ENCODE peak calls at places on chromosome 4, in six cellular contexts. One of them, this sample, is unnamed.

GRCh38 chr4:178306565-178306964 is 864.3 kb upstream of the AGA start:
- DNase-seq in thoracic aorta: no peak
- DNase-seq in KBM-7: no peak
- DNase-seq in activated CD8-positive, alpha-beta memory T cell treated with anti-CD3 and anti-CD28 coated beads for 48 hours: no peak
- DNase-seq in heart left ventricle: no peak
- DNase-seq in BE2C: peak; percentile 8
- DNase-seq in this sample: no peak

GRCh38 chr4:121822796-121823504 is 733 bp downstream of the CCNA2 start:
- DNase-seq in thoracic aorta: peak; percentile 2
- DNase-seq in KBM-7: peak; percentile 67
- DNase-seq in activated CD8-positive, alpha-beta memory T cell treated with anti-CD3 and anti-CD28 coated beads for 48 hours: peak; percentile 9
- DNase-seq in heart left ventricle: no peak
- DNase-seq in BE2C: peak; percentile 71
- DNase-seq in this sample: peak; percentile 43

GRCh38 chr4:53688186-53688790 is 97.0 kb upstream of the LNX1 start:
- DNase-seq in thoracic aorta: no peak
- DNase-seq in KBM-7: peak; percentile 47
- DNase-seq in activated CD8-positive, alpha-beta memory T cell treated with anti-CD3 and anti-CD28 coated beads for 48 hours: no peak
- DNase-seq in heart left ventricle: no peak
- DNase-seq in BE2C: no peak
- DNase-seq in this sample: no peak

GRCh38 chr4:38099908-38100407 is 139.8 kb downstream of the PTTG2 start:
- DNase-seq in thoracic aorta: no peak
- DNase-seq in KBM-7: no peak
- DNase-seq in activated CD8-positive, alpha-beta memory T cell treated with anti-CD3 and anti-CD28 coated beads for 48 hours: no peak
- DNase-seq in heart left ventricle: no peak
- DNase-seq in BE2C: no peak
- DNase-seq in this sample: no peak

GRCh38 chr4:84632092-84632491 is 49.2 kb downstream of the CDS1 start:
- DNase-seq in thoracic aorta: no peak
- DNase-seq in KBM-7: no peak
- DNase-seq in activated CD8-positive, alpha-beta memory T cell treated with anti-CD3 and anti-CD28 coated beads for 48 hours: no peak
- DNase-seq in heart left ventricle: no peak
- DNase-seq in BE2C: no peak
- DNase-seq in this sample: no peak

GRCh38 chr4:174427562-174428140 is 94.6 kb downstream of the HPGD start:
- DNase-seq in thoracic aorta: no peak
- DNase-seq in KBM-7: no peak
- DNase-seq in activated CD8-positive, alpha-beta memory T cell treated with anti-CD3 and anti-CD28 coated beads for 48 hours: no peak
- DNase-seq in heart left ventricle: no peak
- DNase-seq in BE2C: no peak
- DNase-seq in this sample: no peak

GRCh38 chr4:187995322-187996207 is at the start of gene ZFP42:
- DNase-seq in thoracic aorta: no peak
- DNase-seq in KBM-7: no peak
- DNase-seq in activated CD8-positive, alpha-beta memory T cell treated with anti-CD3 and anti-CD28 coated beads for 48 hours: no peak
- DNase-seq in heart left ventricle: no peak
- DNase-seq in BE2C: no peak
- DNase-seq in this sample: peak; percentile 28

GRCh38 chr4:18322111-18322510 is 300.6 kb upstream of the LCORL start:
- DNase-seq in thoracic aorta: no peak
- DNase-seq in KBM-7: no peak
- DNase-seq in activated CD8-positive, alpha-beta memory T cell treated with anti-CD3 and anti-CD28 coated beads for 48 hours: no peak
- DNase-seq in heart left ventricle: no peak
- DNase-seq in BE2C: no peak
- DNase-seq in this sample: no peak

GRCh38 chr4:183324619-183325018 is 2.4 kb upstream of the CLDN24 start:
- DNase-seq in thoracic aorta: no peak
- DNase-seq in KBM-7: no peak
- DNase-seq in activated CD8-positive, alpha-beta memory T cell treated with anti-CD3 and anti-CD28 coated beads for 48 hours: no peak
- DNase-seq in heart left ventricle: no peak
- DNase-seq in BE2C: no peak
- DNase-seq in this sample: no peak

GRCh38 chr4:45442466-45442865 is 681.4 kb downstream of the GABRG1 start:
- DNase-seq in thoracic aorta: no peak
- DNase-seq in KBM-7: peak; percentile 7
- DNase-seq in activated CD8-positive, alpha-beta memory T cell treated with anti-CD3 and anti-CD28 coated beads for 48 hours: no peak
- DNase-seq in heart left ventricle: no peak
- DNase-seq in BE2C: peak; percentile 55
- DNase-seq in this sample: no peak

GRCh38 chr4:76579596-76580375 is 144.8 kb downstream of the SHROOM3 start:
- DNase-seq in thoracic aorta: no peak
- DNase-seq in KBM-7: no peak
- DNase-seq in activated CD8-positive, alpha-beta memory T cell treated with anti-CD3 and anti-CD28 coated beads for 48 hours: no peak
- DNase-seq in heart left ventricle: no peak
- DNase-seq in BE2C: peak; percentile 70
- DNase-seq in this sample: no peak

GRCh38 chr4:93828830-93829530 is 427 bp downstream of the ATOH1 start:
- DNase-seq in thoracic aorta: no peak
- DNase-seq in KBM-7: no peak
- DNase-seq in activated CD8-positive, alpha-beta memory T cell treated with anti-CD3 and anti-CD28 coated beads for 48 hours: no peak
- DNase-seq in heart left ventricle: peak; percentile 59
- DNase-seq in BE2C: no peak
- DNase-seq in this sample: peak; percentile 53

GRCh38 chr4:44487341-44487740 is 38.7 kb upstream of the KCTD8 start:
- DNase-seq in thoracic aorta: no peak
- DNase-seq in KBM-7: no peak
- DNase-seq in activated CD8-positive, alpha-beta memory T cell treated with anti-CD3 and anti-CD28 coated beads for 48 hours: no peak
- DNase-seq in heart left ventricle: no peak
- DNase-seq in BE2C: no peak
- DNase-seq in this sample: no peak

GRCh38 chr4:74330295-74330750 is 22.1 kb downstream of the EPGN start:
- DNase-seq in thoracic aorta: no peak
- DNase-seq in KBM-7: peak; percentile 32
- DNase-seq in activated CD8-positive, alpha-beta memory T cell treated with anti-CD3 and anti-CD28 coated beads for 48 hours: no peak
- DNase-seq in heart left ventricle: no peak
- DNase-seq in BE2C: no peak
- DNase-seq in this sample: no peak